ENCODE peak calls at places on chromosomes 16 and 17, in five cellular contexts. M is endodermal cell, H is EH, Y is ovary, X is Ammon's horn. U is an unnamed sample.

GRCh38 chr17:9987779-9988585 is 82.9 kb upstream of the RCVRN start:
- DNase-seq in H (peak), M (peak), X (peak), Y (no peak), U (peak)

GRCh38 chr17:78532922-78533640 is 44.1 kb downstream of the DNAH17 start:
- DNase-seq in H (peak), X (no peak), Y (no peak), M (peak), U (no peak)

GRCh38 chr17:29617481-29618271 is 5.0 kb downstream of the CORO6 start:
- DNase-seq in M (peak), H (peak), Y (no peak), X (peak), U (peak)

GRCh38 chr17:8900626-8901585 is 33.4 kb upstream of the PIK3R6 start:
- DNase-seq in H (no peak), X (no peak), M (peak), Y (no peak), U (no peak)

GRCh38 chr17:82551779-82552457 is 32.4 kb downstream of the FOXK2 start:
- DNase-seq in X (peak), M (peak), H (peak), Y (peak), U (peak)

GRCh38 chr16:82470506-82471196 is 156.1 kb upstream of the CDH13 start:
- DNase-seq in Y (no peak), M (no peak), H (no peak), X (no peak), U (no peak)

GRCh38 chr17:19707728-19708221 is 8.6 kb downstream of the SLC47A2 start:
- DNase-seq in H (no peak), Y (no peak), X (no peak), M (peak), U (no peak)

GRCh38 chr16:1347962-1348361 is 3.7 kb downstream of the TSR3 start:
- DNase-seq in H (no peak), Y (no peak), X (no peak), M (no peak), U (no peak)

U was measured in LoVo.